ENCODE peak calls at places on chromosomes 6 and 20, in nine cellular contexts. W is BJ, X is AG10803, E is hepatocyte, C is left lung, V is heart right ventricle, Z is left ventricle myocardium inferior, H is AG04450, K is neural crest cell. Y is an unnamed sample.

GRCh38 chr20:37992802-37993538 is 40.3 kb downstream of the TTI1 start:
- DNase-seq in Z (peak; percentile 39), H (peak; percentile 33), V (peak; percentile 72), E (peak; percentile 69), W (peak; percentile 74), C (no peak), X (peak; percentile 93), K (no peak), Y (peak; percentile 64)

GRCh38 chr6:145789443-145789842 is 25.2 kb downstream of the FBXO30 start:
- DNase-seq in C (no peak), E (no peak), V (no peak), Z (peak; percentile 16), H (peak; percentile 13), K (no peak), W (no peak), X (peak; percentile 45), Y (no peak)

GRCh38 chr6:21593927-21594421 is 423 bp downstream of the SOX4 start:
- DNase-seq in Z (no peak), K (peak; percentile 41), E (peak; percentile 57), V (peak; percentile 32), X (peak; percentile 71), H (no peak), C (no peak), W (no peak), Y (peak; percentile 59)

GRCh38 chr6:55916188-55916587 is 40.8 kb upstream of the BMP5 start:
- DNase-seq in W (no peak), V (no peak), X (peak; percentile 8), K (no peak), Z (no peak), C (no peak), E (no peak), H (no peak), Y (no peak)

GRCh38 chr6:28011716-28012115 is 54.7 kb downstream of the OR2B6 start:
- DNase-seq in H (no peak), C (no peak), W (no peak), E (no peak), Z (no peak), V (no peak), X (no peak), K (no peak), Y (no peak)

GRCh38 chr6:166511316-166511715 is 75.2 kb downstream of the RAMACL start:
- DNase-seq in Z (no peak), X (peak; percentile 23), V (no peak), E (no peak), H (no peak), W (no peak), C (no peak), K (no peak), Y (no peak)

GRCh38 chr6:165848099-165848461 is 185.0 kb upstream of the PDE10A start:
- DNase-seq in X (no peak), K (no peak), V (no peak), Z (no peak), H (no peak), C (peak; percentile 51), E (no peak), W (no peak), Y (no peak)

GRCh38 chr6:140366991-140367390 is 992.5 kb upstream of the CITED2 start:
- DNase-seq in W (peak; percentile 61), K (no peak), Z (no peak), E (no peak), V (no peak), X (peak; percentile 8), H (peak; percentile 82), C (no peak), Y (peak; percentile 30)

GRCh38 chr6:54361188-54361587 is 52.9 kb downstream of the TINAG start:
- DNase-seq in H (no peak), C (no peak), V (no peak), E (no peak), W (no peak), Z (no peak), K (no peak), X (no peak), Y (no peak)

DNA sequence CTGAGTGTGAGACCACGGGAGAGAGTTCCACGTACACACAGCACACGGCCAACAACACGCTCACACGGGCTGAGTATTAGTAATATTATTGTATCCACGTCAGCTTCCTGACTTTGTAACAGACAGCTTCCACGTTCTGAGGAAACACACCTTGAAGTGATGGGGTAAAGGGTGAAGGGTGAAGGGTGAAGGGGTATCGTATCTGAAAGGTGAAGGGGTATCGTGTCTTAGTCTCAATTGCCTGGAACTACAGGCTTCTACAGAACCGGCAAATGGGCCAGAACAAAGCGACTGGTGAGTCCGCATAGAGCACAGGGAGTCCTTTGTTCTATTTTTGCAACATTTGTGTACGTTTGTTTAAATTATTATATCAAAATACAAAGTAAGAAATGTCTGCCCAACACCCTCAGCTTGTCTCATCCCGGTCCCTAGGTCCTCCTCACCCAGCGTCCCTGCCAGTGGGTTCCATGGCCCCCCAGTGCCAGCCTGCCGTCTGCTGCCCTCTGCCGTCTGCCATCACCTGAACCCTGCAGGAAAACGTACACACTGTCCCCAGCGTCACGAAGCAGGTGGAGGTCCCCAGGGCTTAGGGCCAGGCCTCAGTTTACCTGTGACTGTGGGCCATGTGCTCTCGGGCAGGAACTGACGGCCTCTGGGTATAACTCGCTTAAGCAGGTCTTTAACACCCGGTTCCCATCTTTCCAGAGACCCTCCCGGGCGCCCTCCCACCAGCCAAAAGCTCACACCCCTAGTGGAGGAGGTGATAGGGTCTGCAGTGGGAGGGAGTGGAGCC is 4.4 kb upstream of the HELZ2 start:
- DNase-seq in C (no peak), V (no peak), X (no peak), E (no peak), W (no peak), K (no peak), Z (no peak), H (no peak), Y (no peak)
- TF ChIP-seq CTCF in C (no peak), V (peak; percentile 26), X (no peak), E (no peak), W (no peak), K (no peak), Z (peak; percentile 44), H (no peak), Y (peak; percentile 9)

GRCh38 chr20:31816221-31816620 is 2.9 kb upstream of the MYLK2 start:
- DNase-seq in K (no peak), Z (no peak), C (no peak), E (no peak), H (no peak), X (no peak), W (no peak), V (no peak), Y (no peak)
- TF ChIP-seq CTCF in K (no peak), Z (no peak), C (no peak), E (no peak), H (no peak), X (no peak), W (no peak), V (no peak), Y (no peak)

GRCh38 chr6:1554241-1554880 is 55.4 kb upstream of the FOXC1 start:
- DNase-seq in W (no peak), H (no peak), V (no peak), Z (no peak), C (no peak), X (peak; percentile 41), K (no peak), E (no peak), Y (no peak)

GRCh38 chr6:1551236-1551635 is 58.5 kb upstream of the FOXC1 start:
- DNase-seq in K (no peak), Z (no peak), E (no peak), H (no peak), C (no peak), X (no peak), V (no peak), W (no peak), Y (no peak)

GRCh38 chr6:1553562-1554088 is 56.1 kb upstream of the FOXC1 start:
- DNase-seq in Z (no peak), E (no peak), K (no peak), X (no peak), V (no peak), W (no peak), H (no peak), C (no peak), Y (no peak)

GRCh38 chr6:1554881-1555569 is 54.7 kb upstream of the FOXC1 start:
- DNase-seq in W (no peak), Z (peak; percentile 77), K (no peak), C (peak; percentile 94), V (peak; percentile 68), E (peak; percentile 72), H (no peak), X (peak; percentile 53), Y (peak; percentile 61)

DNA sequence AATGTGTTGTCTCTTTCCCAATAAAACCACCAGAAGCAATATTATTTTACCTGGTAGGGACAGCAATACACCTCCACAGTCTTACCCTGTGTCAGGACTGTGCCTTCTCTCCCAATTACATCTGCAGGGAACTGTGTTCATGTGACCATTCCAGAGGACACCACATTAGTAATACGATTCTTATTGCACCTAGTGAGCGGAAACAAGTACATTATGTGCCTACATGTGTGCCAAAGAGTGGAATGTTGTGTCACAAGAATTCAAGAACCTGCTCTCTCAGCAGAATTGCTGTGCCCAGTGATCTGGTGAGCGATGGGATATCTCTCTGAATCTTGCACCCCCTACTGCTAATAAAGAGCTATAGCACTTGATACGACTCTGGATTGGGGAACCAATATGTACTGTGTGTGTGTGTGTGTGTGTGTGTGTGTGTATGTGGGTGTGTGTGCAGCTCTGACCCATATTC is 57.4 kb upstream of the FOXC1 start:
- DNase-seq in V (no peak), Z (no peak), C (no peak), K (no peak), H (no peak), W (no peak), E (no peak), X (peak; percentile 51), Y (peak; percentile 3)
- TF ChIP-seq CTCF in V (no peak), Z (peak; percentile 23), C (no peak), K (peak; percentile 40), H (peak; percentile 44), W (peak; percentile 52), E (no peak), X (peak; percentile 64), Y (no peak)

GRCh38 chr6:160217863-160218262 is 40.8 kb downstream of the SLC22A2 start:
- DNase-seq in H (no peak), X (no peak), Z (no peak), C (no peak), E (no peak), K (no peak), V (no peak), W (no peak), Y (no peak)

GRCh38 chr6:160224599-160225237 is 33.9 kb downstream of the SLC22A2 start:
- DNase-seq in W (no peak), E (no peak), K (no peak), H (no peak), Z (no peak), X (no peak), C (no peak), V (no peak), Y (no peak)

GRCh38 chr6:160222491-160222890 is 36.1 kb downstream of the SLC22A2 start:
- DNase-seq in X (no peak), K (no peak), C (no peak), E (no peak), W (no peak), Z (no peak), V (no peak), H (no peak), Y (no peak)

GRCh38 chr6:160221918-160222317 is 36.7 kb downstream of the SLC22A2 start:
- DNase-seq in V (no peak), C (no peak), W (no peak), E (no peak), Z (no peak), X (no peak), K (no peak), H (no peak), Y (no peak)

DNA sequence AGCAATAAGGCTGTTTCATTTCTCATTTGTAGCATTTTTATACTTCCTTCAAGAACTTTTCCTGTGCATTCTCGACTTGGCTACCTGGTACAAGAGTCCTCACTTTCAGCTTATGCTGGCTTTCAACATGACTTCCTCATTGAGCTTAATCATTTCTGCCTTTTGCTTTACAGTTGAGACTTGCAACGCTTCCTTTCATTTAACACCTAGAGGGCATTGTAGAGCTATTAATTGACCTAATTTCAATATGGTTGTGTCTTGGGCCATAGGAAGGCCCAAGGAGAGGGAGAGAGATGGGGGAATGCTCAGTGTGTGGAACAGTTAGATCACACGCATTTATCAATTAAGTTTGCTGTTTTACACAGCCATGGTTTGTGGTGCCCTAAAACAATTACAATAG is 37.2 kb downstream of the SLC22A2 start:
- DNase-seq in C (no peak), Z (no peak), K (no peak), E (peak; percentile 51), X (peak; percentile 6), W (no peak), H (no peak), V (no peak), Y (no peak)
- TF ChIP-seq CTCF in C (peak; percentile 8), Z (no peak), K (no peak), E (peak; percentile 43), X (no peak), W (no peak), H (no peak), V (no peak), Y (no peak)